ENCODE peak calls at places on chromosomes 12 and 14, in four cellular contexts. O is left lung, P is stomach, G is endodermal cell. S is an unnamed sample.

GRCh38 chr14:38808734-38809455 is 294.1 kb downstream of the SEC23A start:
- DNase-seq in P (peak), G (peak), O (no peak), S (no peak)

GRCh38 chr14:87063181-87063580 is 929.8 kb downstream of the GALC start:
- DNase-seq in O (no peak), P (no peak), G (no peak), S (no peak)

GRCh38 chr14:89407856-89408255 is 9.2 kb downstream of the FOXN3 start:
- DNase-seq in G (no peak), O (no peak), P (no peak), S (no peak)

GRCh38 chr14:106564058-106564643 is 1037.8 kb downstream of the TMEM121 start:
- DNase-seq in P (no peak), G (peak), O (no peak), S (peak)

GRCh38 chr14:56581041-56581727 is 1.6 kb downstream of the TMEM260 start:
- DNase-seq in O (no peak), P (no peak), G (no peak), S (no peak)

GRCh38 chr12:26940820-26941219 is 2.5 kb downstream of the FGFR1OP2 start:
- DNase-seq in P (no peak), G (no peak), O (no peak), S (no peak)

GRCh38 chr14:76780875-76781647 is 19.8 kb downstream of the VASH1 start:
- DNase-seq in O (no peak), P (no peak), G (peak), S (no peak)

GRCh38 chr12:117472983-117473382 is 111.6 kb upstream of the NOS1 start:
- DNase-seq in P (no peak), O (no peak), G (peak), S (peak)

GRCh38 chr12:21607701-21608100 is 3.1 kb upstream of the GYS2 start:
- DNase-seq in G (no peak), P (no peak), O (no peak), S (no peak)

GRCh38 chr14:101111620-101112290 is 208.2 kb upstream of the RTL1 start:
- DNase-seq in P (peak), O (peak), G (peak), S (no peak)

GRCh38 chr14:21913759-21914158 is 240.1 kb upstream of the OR4E1 start:
- DNase-seq in G (peak), O (no peak), P (peak), S (peak)

GRCh38 chr14:36455241-36455627 is 64.8 kb downstream of the NKX2-1 start:
- DNase-seq in P (no peak), G (no peak), O (no peak), S (no peak)

GRCh38 chr12:92593734-92594402 is 108.9 kb upstream of the PLEKHG7 start:
- DNase-seq in P (peak), O (peak), G (no peak), S (no peak)

GRCh38 chr14:20631023-20631820 is 10.3 kb downstream of the OR6S1 start:
- DNase-seq in G (peak), P (peak), O (no peak), S (peak)

GRCh38 chr12:96248532-96248931 is 54.4 kb downstream of the ELK3 start:
- DNase-seq in O (no peak), P (no peak), G (peak), S (no peak)

GRCh38 chr12:49702676-49703228 is 4.5 kb downstream of the FMNL3 start:
- DNase-seq in P (no peak), G (no peak), O (no peak), S (no peak)

GRCh38 chr12:77493311-77493710 is 337.4 kb upstream of the NAV3 start:
- DNase-seq in G (no peak), O (no peak), P (no peak), S (no peak)

GRCh38 chr14:28057286-28058011 is 709.1 kb upstream of the FOXG1 start:
- DNase-seq in G (no peak), P (no peak), O (no peak), S (no peak)

GRCh38 chr12:81077329-81077685 is 572 bp upstream of the ACSS3 start:
- DNase-seq in P (no peak), O (peak), G (peak), S (no peak)

GRCh38 chr12:81080431-81080983 is 2.6 kb downstream of the ACSS3 start:
- DNase-seq in G (no peak), O (no peak), P (no peak), S (no peak)

GRCh38 chr12:81077686-81078441 is at the start of gene ACSS3:
- DNase-seq in P (peak), G (peak), O (peak), S (peak)

GRCh38 chr12:81078469-81079196 is 754 bp downstream of the ACSS3 start:
- DNase-seq in G (peak), P (no peak), O (peak), S (no peak)

DNA sequence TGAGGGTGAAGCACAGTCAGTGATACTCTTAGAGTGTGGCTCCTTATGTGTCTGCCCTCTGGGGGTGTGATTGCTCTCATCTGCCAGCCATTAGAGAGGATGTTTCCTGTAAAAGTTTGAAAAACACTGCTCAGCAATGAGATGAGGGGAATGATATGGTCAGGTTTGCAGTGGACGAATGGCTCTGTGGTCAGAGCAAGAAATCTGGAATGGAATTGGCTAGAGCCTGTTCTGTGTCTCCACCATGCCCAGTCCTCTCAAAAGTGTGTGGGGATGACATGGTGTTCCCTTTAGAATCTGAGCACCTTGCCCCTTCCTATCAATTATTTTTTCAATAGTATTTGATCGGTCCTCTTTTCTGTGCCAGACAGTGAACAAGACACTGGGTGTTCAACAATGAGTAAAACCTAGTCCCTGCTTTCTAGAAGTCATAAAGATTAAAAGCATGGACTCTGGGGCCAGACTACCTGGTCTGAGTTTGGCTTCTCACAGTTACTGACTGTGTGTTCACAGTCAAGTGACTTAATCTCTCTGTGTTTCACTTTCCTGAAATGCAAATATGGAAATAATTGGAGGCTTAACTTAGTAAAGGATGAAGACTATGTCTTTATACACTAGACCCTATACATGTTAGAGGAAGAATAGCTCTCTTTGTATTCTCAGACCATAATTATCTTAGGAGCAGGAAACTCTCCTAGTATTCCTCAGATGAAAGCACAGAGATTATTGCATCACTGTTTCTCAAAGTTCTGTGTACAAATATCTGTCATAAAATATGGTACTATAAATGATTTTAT is 1.6 kb downstream of the ACSS3 start:
- DNase-seq in P (no peak), O (no peak), G (no peak), S (no peak)
- H3K4me3 ChIP-seq in P (peak), O (peak), G (peak), S (no peak)

GRCh38 chr12:9870311-9870866 is 1.2 kb upstream of the CLEC2B start:
- DNase-seq in O (no peak), P (no peak), G (no peak), S (no peak)
- H3K4me3 ChIP-seq in O (peak), P (peak), G (no peak), S (no peak)

GRCh38 chr14:65303902-65304222 is 108.7 kb upstream of the FUT8 start:
- DNase-seq in G (no peak), P (no peak), O (no peak), S (no peak)
- H3K4me3 ChIP-seq in G (no peak), P (no peak), O (no peak), S (no peak)

GRCh38 chr14:71588028-71588427 is 344.2 kb upstream of the RGS6 start:
- DNase-seq in G (no peak), P (no peak), O (no peak), S (no peak)

GRCh38 chr14:71583246-71583645 is 349.0 kb upstream of the RGS6 start:
- DNase-seq in P (no peak), O (no peak), G (no peak), S (no peak)

GRCh38 chr14:71588576-71589215 is 343.5 kb upstream of the RGS6 start:
- DNase-seq in P (no peak), G (no peak), O (no peak), S (no peak)

GRCh38 chr14:71583705-71584104 is 348.5 kb upstream of the RGS6 start:
- DNase-seq in G (no peak), O (no peak), P (no peak), S (no peak)

DNA sequence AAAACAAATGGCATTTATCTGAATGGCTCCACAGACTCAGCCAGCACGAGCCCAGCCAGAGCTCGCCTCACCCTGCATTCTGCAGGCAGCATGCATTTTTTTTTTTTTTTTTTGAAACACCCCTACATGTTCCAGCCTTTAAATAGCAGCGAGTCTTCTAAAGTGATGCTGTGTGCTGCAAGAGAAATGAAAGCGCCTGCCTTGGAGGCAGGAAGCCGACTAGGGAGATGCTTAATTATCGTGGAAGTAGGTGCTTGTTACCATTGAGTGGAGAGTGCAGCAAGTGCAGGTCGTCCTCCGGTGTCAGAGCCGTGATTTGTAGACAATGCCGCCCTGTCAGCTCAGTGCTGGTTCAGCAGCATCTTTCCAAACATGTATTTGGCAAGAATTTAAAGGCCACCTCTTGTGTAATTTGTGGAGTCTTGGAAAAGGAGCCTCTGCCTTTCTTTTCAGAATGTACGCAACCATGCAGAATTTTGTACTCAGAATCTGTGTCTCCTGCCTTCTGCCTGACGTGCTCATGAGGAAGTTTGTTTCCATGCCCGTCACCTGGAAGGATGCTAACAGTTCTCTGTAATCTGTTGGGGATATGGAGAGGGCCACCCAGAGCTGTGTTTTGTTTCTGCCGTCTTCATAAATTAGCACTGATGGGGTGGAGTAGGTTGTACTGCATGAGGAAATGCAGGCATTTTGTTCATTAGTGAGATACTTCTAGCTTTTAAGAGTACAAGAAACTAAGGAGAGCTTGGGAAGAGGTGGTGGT is 345.9 kb upstream of the RGS6 start:
- DNase-seq in O (no peak), P (no peak), G (no peak), S (no peak)
- H3K4me3 ChIP-seq in O (no peak), P (peak), G (no peak), S (no peak)

DNA sequence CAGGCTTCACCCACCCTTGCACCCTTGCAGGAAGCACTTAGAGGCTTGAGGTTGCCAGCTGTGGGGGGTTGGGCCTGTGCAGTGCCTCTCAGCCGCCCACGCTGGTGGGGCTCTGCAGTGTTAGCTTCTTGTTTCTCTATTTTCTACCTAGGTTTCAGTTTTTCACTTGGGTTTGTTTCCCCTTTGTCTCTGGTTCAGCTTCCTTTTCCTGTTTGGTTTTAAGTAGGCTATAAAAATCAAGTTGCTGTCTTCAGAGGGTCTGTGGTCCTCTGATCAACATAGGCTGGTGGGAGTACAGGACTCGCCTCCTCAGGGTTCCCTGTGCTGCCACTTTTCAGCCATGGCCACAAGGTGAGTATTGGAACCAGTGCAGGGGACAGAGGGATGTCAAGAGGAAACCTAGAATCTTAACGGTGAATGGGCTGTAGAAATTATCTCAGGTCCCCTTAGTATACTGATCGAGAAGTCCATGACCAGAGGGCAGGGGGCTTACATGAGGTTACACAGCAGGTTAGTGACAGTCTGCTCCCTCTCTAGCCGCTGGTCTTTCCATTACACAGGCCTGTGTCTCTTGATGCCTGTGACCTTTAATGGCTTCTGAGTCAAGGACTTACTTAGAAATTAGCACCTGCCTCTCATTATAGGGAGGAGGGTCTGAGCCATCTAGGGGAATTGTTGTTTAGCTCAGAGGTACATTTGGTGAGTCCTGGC is at the start of gene EVL:
- DNase-seq in O (peak), P (peak), G (no peak), S (no peak)
- H3K4me3 ChIP-seq in O (peak), P (peak), G (no peak), S (no peak)

GRCh38 chr12:12734561-12735071 is 17.4 kb downstream of the CDKN1B start:
- DNase-seq in P (no peak), O (no peak), G (peak), S (peak)
- H3K4me3 ChIP-seq in P (no peak), O (no peak), G (no peak), S (no peak)

S was measured in pancreas.